ENCODE peak calls at places on chromosomes 3 and 15, in ten cellular contexts. A is GM12878, V is hepatocyte, R is IMR-90, E is aorta, I is keratinocyte, M is RWPE2, L is cardiac muscle cell, W is lung, J is fibroblast of lung. Z is an unnamed sample.

GRCh38 chr3:100518244-100518643 is 25.8 kb downstream of the TMEM45A start:
- DNase-seq in A (no peak), V (no peak), R (no peak), E (no peak), I (no peak), M (no peak), L (no peak), W (no peak), J (no peak), Z (no peak)

GRCh38 chr3:63611382-63611781 is 41.1 kb upstream of the SNTN start:
- DNase-seq in A (no peak), V (no peak), R (no peak), E (no peak), I (no peak), M (no peak), L (no peak), W (no peak), J (no peak), Z (no peak)

GRCh38 chr3:56133423-56133822 is 334.8 kb downstream of the ERC2 start:
- DNase-seq in A (no peak), V (no peak), R (peak; percentile 70), E (no peak), I (no peak), M (no peak), L (peak; percentile 61), W (no peak), J (peak; percentile 73), Z (no peak)

GRCh38 chr3:197216169-197216860 is 82.1 kb downstream of the DLG1 start:
- DNase-seq in A (no peak), V (no peak), R (peak; percentile 75), E (no peak), I (no peak), M (no peak), L (peak; percentile 65), W (no peak), J (peak; percentile 92), Z (peak; percentile 67)

GRCh38 chr15:58438956-58439355 is 7.2 kb downstream of the LIPC start:
- DNase-seq in A (no peak), V (peak; percentile 66), R (peak; percentile 46), E (no peak), I (no peak), M (no peak), L (peak; percentile 73), W (no peak), J (peak; percentile 69), Z (no peak)

GRCh38 chr3:10511809-10512494 is 6.6 kb upstream of the ATP2B2 start:
- DNase-seq in A (no peak), V (no peak), R (peak; percentile 67), E (peak; percentile 12), I (no peak), M (no peak), L (peak; percentile 47), W (no peak), J (peak; percentile 53), Z (peak; percentile 94)

GRCh38 chr3:172982731-172983364 is 158.2 kb downstream of the SPATA16 start:
- DNase-seq in A (no peak), V (no peak), R (no peak), E (no peak), I (no peak), M (no peak), L (peak; percentile 30), W (no peak), J (peak; percentile 19), Z (no peak)

GRCh38 chr15:78672285-78673003 is 31.4 kb upstream of the CHRNB4 start:
- DNase-seq in A (no peak), V (no peak), R (no peak), E (no peak), I (no peak), M (no peak), L (no peak), W (no peak), J (no peak), Z (no peak)

GRCh38 chr15:76253851-76254440 is 57.3 kb downstream of the ETFA start:
- DNase-seq in A (no peak), V (no peak), R (no peak), E (no peak), I (no peak), M (no peak), L (peak; percentile 23), W (no peak), J (no peak), Z (no peak)

GRCh38 chr3:126137490-126138130 is 42.8 kb downstream of the ALDH1L1 start:
- DNase-seq in A (no peak), V (no peak), R (no peak), E (peak; percentile 24), I (no peak), M (no peak), L (no peak), W (no peak), J (no peak), Z (peak; percentile 62)

GRCh38 chr15:88113909-88114308 is 142.6 kb downstream of the NTRK3 start:
- DNase-seq in A (no peak), V (no peak), R (no peak), E (no peak), I (no peak), M (no peak), L (peak; percentile 10), W (no peak), J (no peak), Z (no peak)

GRCh38 chr3:9149566-9149965 is 99.9 kb downstream of the SRGAP3 start:
- DNase-seq in A (no peak), V (peak; percentile 62), R (no peak), E (no peak), I (no peak), M (no peak), L (no peak), W (no peak), J (no peak), Z (no peak)

GRCh38 chr3:194043516-194043915 is 92.4 kb upstream of the HES1 start:
- DNase-seq in A (no peak), V (peak; percentile 44), R (peak; percentile 73), E (no peak), I (no peak), M (no peak), L (peak; percentile 52), W (no peak), J (peak; percentile 21), Z (no peak)

GRCh38 chr3:11155341-11156025 is 1.2 kb downstream of the HRH1 start:
- DNase-seq in A (no peak), V (peak; percentile 85), R (peak; percentile 89), E (peak; percentile 85), I (no peak), M (no peak), L (peak; percentile 84), W (peak; percentile 41), J (peak; percentile 84), Z (peak; percentile 95)

DNA sequence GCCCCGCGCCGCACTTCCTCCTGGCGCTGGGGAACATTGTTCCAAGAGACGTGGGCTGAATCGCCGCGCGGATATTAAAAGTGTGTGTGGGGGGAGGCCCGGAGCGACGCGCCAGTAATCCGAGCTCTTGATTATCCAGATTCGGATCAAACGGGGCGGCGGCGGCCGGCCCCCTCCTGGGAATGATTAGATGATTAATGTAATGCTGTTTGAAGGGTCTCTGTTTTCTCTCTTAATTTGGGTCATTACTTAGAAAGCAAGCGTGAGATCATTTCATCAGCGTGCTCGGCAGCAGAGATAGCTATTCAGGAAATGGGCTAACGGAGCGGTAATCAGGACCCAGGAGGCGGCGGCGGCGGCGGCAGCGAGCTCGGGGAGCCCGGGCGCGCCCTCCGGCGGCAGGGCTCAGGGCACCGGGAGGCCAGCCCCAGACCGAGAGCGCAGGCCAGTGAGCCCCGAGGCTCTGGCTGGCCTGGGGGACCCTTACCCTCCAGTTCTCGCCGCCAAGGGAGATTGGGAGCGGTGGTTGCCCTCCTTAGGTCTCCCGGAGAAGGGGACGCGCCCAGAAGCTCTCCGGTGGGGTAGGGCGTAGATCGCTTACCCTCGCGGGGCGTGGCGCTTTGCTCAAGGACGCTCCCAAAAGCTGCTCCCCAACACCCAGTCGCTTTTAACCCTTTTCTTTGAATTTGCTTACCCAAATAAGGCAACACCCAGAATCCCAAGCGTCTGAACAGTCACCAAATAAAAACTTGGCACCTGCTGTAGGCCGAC is 4.5 kb downstream of the FEZF2 start:
- DNase-seq in A (no peak), V (no peak), R (no peak), E (no peak), I (no peak), M (no peak), L (no peak), W (no peak), J (no peak), Z (peak; percentile 73)
- H3K4me1 ChIP-seq in A (no peaks in the 10 kb centered on the region), V (peaks cover 11% of the 10 kb centered on the region), R (no peaks in the 10 kb centered on the region), E (no peaks in the 10 kb centered on the region), I (peaks cover under 1% of the 10 kb centered on the region), M (no peaks in the 10 kb centered on the region), L (no peaks in the 10 kb centered on the region), W (peaks cover 15% of the 10 kb centered on the region), J (no peaks in the 10 kb centered on the region), Z (no peaks in the 10 kb centered on the region)

GRCh38 chr15:48333553-48333952 is 2.3 kb downstream of the DUT start:
- DNase-seq in A (no peak), V (no peak), R (no peak), E (no peak), I (no peak), M (no peak), L (no peak), W (no peak), J (no peak), Z (no peak)

GRCh38 chr15:48334260-48334659 is 3.0 kb downstream of the DUT start:
- DNase-seq in A (no peak), V (no peak), R (no peak), E (no peak), I (no peak), M (no peak), L (no peak), W (no peak), J (no peak), Z (no peak)

GRCh38 chr15:48331796-48332641 is 790 bp downstream of the DUT start:
- DNase-seq in A (no peak), V (peak; percentile 64), R (peak; percentile 42), E (peak; percentile 78), I (no peak), M (peak; percentile 89), L (no peak), W (peak; percentile 61), J (no peak), Z (peak; percentile 94)

GRCh38 chr15:48330855-48331795 is at the start of gene DUT:
- DNase-seq in A (peak; percentile 39), V (peak; percentile 89), R (peak; percentile 74), E (peak; percentile 92), I (no peak), M (peak; percentile 92), L (peak; percentile 88), W (peak; percentile 88), J (peak; percentile 85), Z (peak; percentile 92)

GRCh38 chr15:48332642-48333034 is 1.4 kb downstream of the DUT start:
- DNase-seq in A (no peak), V (no peak), R (no peak), E (no peak), I (no peak), M (no peak), L (no peak), W (no peak), J (no peak), Z (peak; percentile 34)
- H3K4me1 ChIP-seq in A (peaks cover 3% of the 10 kb centered on the region), V (peaks cover 8% of the 10 kb centered on the region), R (peaks cover 3% of the 10 kb centered on the region), E (no peaks in the 10 kb centered on the region), I (peaks cover 18% of the 10 kb centered on the region), M (peaks cover 19% of the 10 kb centered on the region), L (peaks cover 4% of the 10 kb centered on the region), W (peaks cover 4% of the 10 kb centered on the region), J (peaks cover 7% of the 10 kb centered on the region), Z (peaks cover 12% of the 10 kb centered on the region)

GRCh38 chr3:50609743-50610085 is 1.9 kb downstream of the CISH start:
- DNase-seq in A (no peak), V (no peak), R (no peak), E (no peak), I (no peak), M (no peak), L (no peak), W (no peak), J (no peak), Z (no peak)
- H3K4me1 ChIP-seq in A (peaks cover 21% of the 10 kb centered on the region), V (peaks cover 23% of the 10 kb centered on the region), R (peaks cover 4% of the 10 kb centered on the region), E (no peaks in the 10 kb centered on the region), I (peaks cover 37% of the 10 kb centered on the region), M (peaks cover 11% of the 10 kb centered on the region), L (peaks cover 17% of the 10 kb centered on the region), W (peaks cover 37% of the 10 kb centered on the region), J (peaks cover 9% of the 10 kb centered on the region), Z (peaks cover 15% of the 10 kb centered on the region)

GRCh38 chr3:146505496-146505895 is 36.1 kb upstream of the PLSCR2 start:
- DNase-seq in A (no peak), V (no peak), R (no peak), E (no peak), I (no peak), M (no peak), L (no peak), W (no peak), J (peak; percentile 74), Z (no peak)
- H3K4me1 ChIP-seq in A (peaks cover 6% of the 10 kb centered on the region), V (peaks cover 4% of the 10 kb centered on the region), R (peaks cover 8% of the 10 kb centered on the region), E (no peaks in the 10 kb centered on the region), I (peaks cover 47% of the 10 kb centered on the region), M (peaks cover 49% of the 10 kb centered on the region), L (peaks cover 4% of the 10 kb centered on the region), W (peaks cover 3% of the 10 kb centered on the region), J (peaks cover 12% of the 10 kb centered on the region), Z (peaks cover 38% of the 10 kb centered on the region)